ENCODE peak calls at places on chromosomes 12 and 14, in six cellular contexts. One of them, this sample, is unnamed. For H3K4me1, the result is how much of the 10 kb centered on the place peaks cover.

GRCh38 chr12:53500119-53500775 is 836 bp upstream of the TARBP2 start:
- DNase-seq in body of pancreas: peak
- DNase-seq in gastrocnemius medialis: peak
- DNase-seq in breast epithelium: peak
- DNase-seq in prostate gland: no peak
- DNase-seq in fibroblast of lung: peak
- DNase-seq in this sample: no peak

GRCh38 chr12:47799357-47799955 is 20.2 kb downstream of the HDAC7 start:
- DNase-seq in gastrocnemius medialis: peak
- DNase-seq in fibroblast of lung: no peak
- DNase-seq in body of pancreas: no peak
- DNase-seq in breast epithelium: no peak
- DNase-seq in prostate gland: no peak
- DNase-seq in this sample: no peak

GRCh38 chr12:26787125-26787495 is 45.9 kb downstream of the ITPR2 start:
- DNase-seq in gastrocnemius medialis: no peak
- DNase-seq in body of pancreas: no peak
- DNase-seq in prostate gland: no peak
- DNase-seq in breast epithelium: no peak
- DNase-seq in fibroblast of lung: peak
- DNase-seq in this sample: peak

GRCh38 chr12:131223791-131224567 is 270.3 kb downstream of the ADGRD1 start:
- DNase-seq in breast epithelium: no peak
- DNase-seq in fibroblast of lung: no peak
- DNase-seq in body of pancreas: no peak
- DNase-seq in gastrocnemius medialis: no peak
- DNase-seq in prostate gland: no peak
- DNase-seq in this sample: no peak

GRCh38 chr14:69299286-69300035 is 39.5 kb downstream of the GALNT16 start:
- DNase-seq in fibroblast of lung: no peak
- DNase-seq in gastrocnemius medialis: no peak
- DNase-seq in breast epithelium: no peak
- DNase-seq in prostate gland: no peak
- DNase-seq in body of pancreas: no peak
- DNase-seq in this sample: no peak

GRCh38 chr12:102437511-102437910 is 42.9 kb downstream of the IGF1 start:
- DNase-seq in body of pancreas: no peak
- DNase-seq in prostate gland: no peak
- DNase-seq in gastrocnemius medialis: no peak
- DNase-seq in breast epithelium: no peak
- DNase-seq in fibroblast of lung: no peak
- DNase-seq in this sample: no peak

GRCh38 chr12:108657130-108657745 is 23.5 kb upstream of the SELPLG start:
- DNase-seq in fibroblast of lung: no peak
- DNase-seq in body of pancreas: no peak
- DNase-seq in prostate gland: no peak
- DNase-seq in breast epithelium: no peak
- DNase-seq in gastrocnemius medialis: no peak
- DNase-seq in this sample: no peak

GRCh38 chr12:68454855-68455254 is 122.7 kb upstream of the MDM1 start:
- DNase-seq in fibroblast of lung: no peak
- DNase-seq in body of pancreas: no peak
- DNase-seq in gastrocnemius medialis: no peak
- DNase-seq in breast epithelium: no peak
- DNase-seq in prostate gland: no peak
- DNase-seq in this sample: no peak

GRCh38 chr14:79920180-79920579 is 291.1 kb downstream of the DIO2 start:
- DNase-seq in body of pancreas: no peak
- DNase-seq in prostate gland: no peak
- DNase-seq in gastrocnemius medialis: no peak
- DNase-seq in breast epithelium: no peak
- DNase-seq in fibroblast of lung: no peak
- DNase-seq in this sample: no peak

GRCh38 chr12:30200864-30201263 is 417.1 kb upstream of the TMTC1 start:
- DNase-seq in prostate gland: no peak
- DNase-seq in breast epithelium: no peak
- DNase-seq in gastrocnemius medialis: no peak
- DNase-seq in body of pancreas: peak
- DNase-seq in fibroblast of lung: peak
- DNase-seq in this sample: no peak

GRCh38 chr12:95623554-95624170 is 72.4 kb upstream of the USP44 start:
- DNase-seq in breast epithelium: peak
- DNase-seq in gastrocnemius medialis: peak
- DNase-seq in fibroblast of lung: peak
- DNase-seq in prostate gland: peak
- DNase-seq in body of pancreas: peak
- DNase-seq in this sample: peak

DNA sequence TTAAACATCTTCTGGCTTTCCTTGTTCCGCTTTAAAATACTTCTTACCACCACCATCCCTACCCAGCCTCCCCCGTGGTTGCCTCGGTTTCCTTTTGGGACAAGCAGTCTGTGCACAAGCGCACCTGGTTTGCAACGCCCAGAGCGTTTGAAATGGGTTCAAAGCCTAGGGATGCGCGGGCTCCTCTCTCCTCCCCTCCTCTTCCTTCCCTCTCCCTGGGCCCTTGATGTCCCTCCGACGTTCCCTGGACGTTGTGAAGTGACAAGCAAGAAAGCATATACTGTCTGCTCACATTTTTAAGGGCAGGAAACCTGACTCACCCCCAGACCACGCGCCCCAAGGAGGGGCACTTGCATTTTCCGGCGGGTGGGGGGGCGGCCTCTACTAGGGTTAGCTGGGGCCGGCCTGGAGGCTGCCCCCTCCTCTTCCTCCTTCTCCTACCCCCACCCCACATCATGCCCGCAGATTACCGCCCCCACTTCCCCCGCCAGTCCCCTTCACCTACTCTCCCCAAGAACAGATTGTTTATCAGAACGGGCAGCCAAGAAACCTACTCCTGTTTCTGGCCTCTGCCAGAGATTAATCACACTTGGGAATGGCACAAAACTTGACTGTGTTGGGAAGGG is 9.5 kb upstream of the IRF2BPL start:
- DNase-seq in fibroblast of lung: peak
- DNase-seq in breast epithelium: no peak
- DNase-seq in body of pancreas: peak
- DNase-seq in gastrocnemius medialis: no peak
- DNase-seq in prostate gland: no peak
- DNase-seq in this sample: no peak
- H3K4me3 ChIP-seq in fibroblast of lung: no peak
- H3K4me3 ChIP-seq in breast epithelium: peak
- H3K4me3 ChIP-seq in body of pancreas: no peak
- H3K4me3 ChIP-seq in gastrocnemius medialis: no peak
- H3K4me3 ChIP-seq in prostate gland: no peak
- H3K4me3 ChIP-seq in this sample: no peak

GRCh38 chr14:85530626-85531025 is 682 bp downstream of the FLRT2 start:
- DNase-seq in breast epithelium: no peak
- DNase-seq in gastrocnemius medialis: no peak
- DNase-seq in prostate gland: no peak
- DNase-seq in body of pancreas: no peak
- DNase-seq in fibroblast of lung: no peak
- DNase-seq in this sample: no peak

GRCh38 chr14:85529803-85530574 is at the start of gene FLRT2:
- DNase-seq in prostate gland: no peak
- DNase-seq in breast epithelium: no peak
- DNase-seq in fibroblast of lung: peak
- DNase-seq in gastrocnemius medialis: peak
- DNase-seq in body of pancreas: peak
- DNase-seq in this sample: no peak

GRCh38 chr14:85527458-85527857 is 2.5 kb upstream of the FLRT2 start:
- DNase-seq in prostate gland: no peak
- DNase-seq in body of pancreas: no peak
- DNase-seq in fibroblast of lung: no peak
- DNase-seq in breast epithelium: no peak
- DNase-seq in gastrocnemius medialis: no peak
- DNase-seq in this sample: no peak

GRCh38 chr14:85528080-85528881 is 1.7 kb upstream of the FLRT2 start:
- DNase-seq in prostate gland: peak
- DNase-seq in body of pancreas: peak
- DNase-seq in fibroblast of lung: peak
- DNase-seq in gastrocnemius medialis: peak
- DNase-seq in breast epithelium: no peak
- DNase-seq in this sample: no peak

DNA sequence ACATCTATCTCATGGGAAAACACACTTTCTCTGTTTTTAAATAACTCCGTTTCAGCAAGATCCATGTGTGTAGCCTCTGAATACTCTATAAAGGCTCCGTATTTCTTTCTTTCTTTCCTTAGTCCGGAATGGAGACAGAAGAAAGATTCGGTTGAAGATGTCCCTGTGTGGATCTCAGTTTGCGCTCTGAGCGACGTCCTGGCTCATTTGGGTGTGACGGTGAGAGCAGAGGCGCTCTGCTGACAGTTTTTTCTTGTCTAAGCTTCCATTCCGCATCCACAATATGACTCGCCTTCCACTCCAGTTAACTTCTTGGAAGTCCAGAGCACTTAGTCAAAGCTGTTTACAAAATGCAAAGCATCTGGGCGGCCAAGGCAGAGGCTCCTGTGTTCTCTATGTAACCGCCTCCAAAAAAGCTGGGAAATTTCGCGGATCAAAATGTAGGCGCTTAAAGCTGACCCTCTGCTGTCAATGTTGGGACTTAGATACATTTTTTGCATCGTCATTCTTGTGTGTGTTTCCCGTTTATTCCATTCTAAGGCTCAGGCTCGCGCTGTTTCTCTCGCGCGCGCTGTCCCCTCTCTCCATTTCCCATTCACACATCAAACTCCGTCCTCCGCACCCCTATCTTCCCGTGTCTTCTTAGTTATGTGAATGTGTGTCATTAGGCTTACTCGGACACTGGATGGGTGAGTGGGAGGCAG is 910 bp upstream of the FLRT2 start:
- DNase-seq in prostate gland: no peak
- DNase-seq in body of pancreas: no peak
- DNase-seq in fibroblast of lung: peak
- DNase-seq in gastrocnemius medialis: no peak
- DNase-seq in breast epithelium: no peak
- DNase-seq in this sample: no peak
- TF ChIP-seq CTCF in prostate gland: no peak
- TF ChIP-seq CTCF in body of pancreas: no peak
- TF ChIP-seq CTCF in fibroblast of lung: no peak
- TF ChIP-seq CTCF in gastrocnemius medialis: no peak
- TF ChIP-seq CTCF in breast epithelium: no peak
- TF ChIP-seq CTCF in this sample: no peak

GRCh38 chr14:101875041-101875725 is 89.2 kb upstream of the DYNC1H1 start:
- DNase-seq in fibroblast of lung: no peak
- DNase-seq in breast epithelium: no peak
- DNase-seq in body of pancreas: no peak
- DNase-seq in gastrocnemius medialis: no peak
- DNase-seq in prostate gland: no peak
- DNase-seq in this sample: no peak
- H3K4me1 ChIP-seq in fibroblast of lung: under half
- H3K4me1 ChIP-seq in breast epithelium: under half
- H3K4me1 ChIP-seq in body of pancreas: half or more
- H3K4me1 ChIP-seq in gastrocnemius medialis: under half
- H3K4me1 ChIP-seq in prostate gland: under half
- H3K4me1 ChIP-seq in this sample: half or more

DNA sequence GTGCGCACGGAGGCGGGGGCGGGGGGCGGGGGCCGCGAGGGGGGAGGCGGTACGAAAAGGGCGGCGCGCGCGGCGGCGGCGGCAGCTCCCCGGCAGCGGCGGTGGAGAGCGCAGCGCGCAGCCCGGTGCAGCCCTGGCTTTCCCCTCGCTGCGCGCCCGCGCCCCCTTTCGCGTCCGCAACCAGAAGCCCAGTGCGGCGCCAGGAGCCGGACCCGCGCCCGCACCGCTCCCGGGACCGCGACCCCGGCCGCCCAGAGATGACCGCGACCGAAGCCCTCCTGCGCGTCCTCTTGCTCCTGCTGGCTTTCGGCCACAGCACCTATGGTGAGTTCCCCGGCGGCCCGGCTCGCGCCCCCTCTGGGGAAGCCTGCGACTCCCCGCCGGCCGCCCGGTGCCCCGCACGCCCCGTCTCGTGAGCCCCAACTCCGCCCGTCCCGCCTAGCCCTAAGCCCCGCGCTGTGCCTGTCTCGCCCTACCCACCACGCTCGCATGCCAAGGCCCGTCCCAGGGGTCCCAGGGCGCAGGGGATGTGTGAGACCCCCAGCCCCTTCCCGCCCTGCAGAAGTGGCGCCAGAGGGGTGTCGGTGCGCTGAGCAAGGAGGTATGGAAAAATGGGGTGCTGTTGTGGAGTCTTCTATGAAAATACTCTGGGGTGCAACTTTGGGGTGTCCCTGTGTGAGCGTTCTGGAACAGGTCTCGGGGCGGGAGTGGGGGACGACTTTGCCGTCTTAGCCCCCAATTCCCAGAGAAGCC is at the start of gene DLK1:
- DNase-seq in body of pancreas: no peak
- DNase-seq in gastrocnemius medialis: no peak
- DNase-seq in breast epithelium: no peak
- DNase-seq in fibroblast of lung: no peak
- DNase-seq in prostate gland: no peak
- DNase-seq in this sample: peak
- H3K4me3 ChIP-seq in body of pancreas: no peak
- H3K4me3 ChIP-seq in gastrocnemius medialis: no peak
- H3K4me3 ChIP-seq in breast epithelium: peak
- H3K4me3 ChIP-seq in fibroblast of lung: no peak
- H3K4me3 ChIP-seq in prostate gland: no peak
- H3K4me3 ChIP-seq in this sample: peak

GRCh38 chr12:2683283-2684025 is 111.3 kb upstream of the FKBP4 start:
- DNase-seq in prostate gland: no peak
- DNase-seq in gastrocnemius medialis: no peak
- DNase-seq in breast epithelium: no peak
- DNase-seq in fibroblast of lung: no peak
- DNase-seq in body of pancreas: no peak
- DNase-seq in this sample: no peak

GRCh38 chr12:2681426-2682205 is 113.2 kb upstream of the FKBP4 start:
- DNase-seq in breast epithelium: no peak
- DNase-seq in prostate gland: no peak
- DNase-seq in gastrocnemius medialis: no peak
- DNase-seq in body of pancreas: no peak
- DNase-seq in fibroblast of lung: no peak
- DNase-seq in this sample: no peak

GRCh38 chr12:2679816-2680675 is 114.7 kb upstream of the FKBP4 start:
- DNase-seq in gastrocnemius medialis: no peak
- DNase-seq in prostate gland: no peak
- DNase-seq in breast epithelium: no peak
- DNase-seq in fibroblast of lung: no peak
- DNase-seq in body of pancreas: no peak
- DNase-seq in this sample: no peak

GRCh38 chr12:2680676-2681039 is 114.1 kb upstream of the FKBP4 start:
- DNase-seq in gastrocnemius medialis: no peak
- DNase-seq in body of pancreas: no peak
- DNase-seq in fibroblast of lung: no peak
- DNase-seq in breast epithelium: no peak
- DNase-seq in prostate gland: no peak
- DNase-seq in this sample: no peak

GRCh38 chr12:2682301-2683282 is 112.2 kb upstream of the FKBP4 start:
- DNase-seq in fibroblast of lung: peak
- DNase-seq in breast epithelium: no peak
- DNase-seq in prostate gland: no peak
- DNase-seq in gastrocnemius medialis: no peak
- DNase-seq in body of pancreas: no peak
- DNase-seq in this sample: peak
- TF ChIP-seq CTCF in fibroblast of lung: peak
- TF ChIP-seq CTCF in breast epithelium: no peak
- TF ChIP-seq CTCF in prostate gland: peak
- TF ChIP-seq CTCF in gastrocnemius medialis: peak
- TF ChIP-seq CTCF in body of pancreas: peak
- TF ChIP-seq CTCF in this sample: peak